ENCODE peak calls at places on chromosomes 13 and 19, in five cellular contexts. T is neural crest cell, S is left lung, O is RWPE1, R is Peyer's patch. U is an unnamed sample.

GRCh38 chr13:20258963-20259288 is 26.8 kb upstream of the GJB6 start:
- DNase-seq in T (no peak), S (no peak), O (no peak), R (no peak), U (no peak)

GRCh38 chr13:47334173-47334572 is 437.3 kb upstream of the HTR2A start:
- DNase-seq in T (no peak), S (no peak), O (no peak), R (no peak), U (no peak)

GRCh38 chr13:30737511-30738342 is 2.4 kb downstream of the ALOX5AP start:
- DNase-seq in T (no peak), S (no peak), O (no peak), R (no peak), U (no peak)

GRCh38 chr13:75153834-75154233 is 328.1 kb downstream of the TBC1D4 start:
- DNase-seq in T (no peak), S (no peak), O (no peak), R (no peak), U (no peak)

GRCh38 chr13:41658057-41658642 is 200.8 kb downstream of the RGCC start:
- DNase-seq in T (no peak), S (no peak), O (no peak), R (no peak), U (no peak)

GRCh38 chr19:18895038-18895827 is 725 bp downstream of the CERS1 start:
- DNase-seq in T (peak), S (no peak), O (peak), R (no peak), U (no peak)

GRCh38 chr13:64078480-64078936 is 2662.9 kb upstream of the PCDH20 start:
- DNase-seq in T (no peak), S (peak), O (no peak), R (no peak), U (no peak)

GRCh38 chr19:2613507-2614295 is 88.8 kb downstream of the GNG7 start:
- DNase-seq in T (peak), S (peak), O (no peak), R (peak), U (peak)

GRCh38 chr13:43348397-43348796 is 325.0 kb downstream of the DNAJC15 start:
- DNase-seq in T (no peak), S (no peak), O (peak), R (no peak), U (no peak)

GRCh38 chr13:113122571-113123225 is at the start of gene F10:
- DNase-seq in T (peak), S (peak), O (no peak), R (peak), U (peak)

GRCh38 chr13:37540228-37540627 is 58.3 kb downstream of the POSTN start:
- DNase-seq in T (no peak), S (no peak), O (no peak), R (no peak), U (no peak)

GRCh38 chr19:3914199-3914598 is 18.7 kb upstream of the NMRK2 start:
- DNase-seq in T (no peak), S (no peak), O (no peak), R (no peak), U (no peak)

GRCh38 chr13:45178349-45179142 is 22.3 kb downstream of the KCTD4 start:
- DNase-seq in T (no peak), S (no peak), O (no peak), R (no peak), U (no peak)

GRCh38 chr13:48369988-48370387 is 42.9 kb downstream of the LPAR6 start:
- DNase-seq in T (no peak), S (no peak), O (no peak), R (no peak), U (no peak)

GRCh38 chr13:26253787-26254582 is at the start of gene CDK8:
- DNase-seq in T (peak), S (peak), O (peak), R (peak), U (peak)

GRCh38 chr19:36488816-36489138 is 584 bp downstream of the ZNF566 start:
- DNase-seq in T (no peak), S (no peak), O (no peak), R (peak), U (no peak)

GRCh38 chr13:102774596-102775375 is 1.2 kb upstream of the TEX30 start:
- DNase-seq in T (no peak), S (no peak), O (no peak), R (no peak), U (no peak)

GRCh38 chr13:92745233-92745632 is 481.4 kb upstream of the GPC6 start:
- DNase-seq in T (no peak), S (no peak), O (no peak), R (no peak), U (no peak)

GRCh38 chr13:21106089-21106488 is 44.7 kb upstream of the LATS2 start:
- DNase-seq in T (no peak), S (no peak), O (no peak), R (no peak), U (no peak)

GRCh38 chr19:58409010-58409790 is 751 bp downstream of the ZNF584 start:
- DNase-seq in T (no peak), S (no peak), O (no peak), R (no peak), U (no peak)

GRCh38 chr19:16326401-16327130 is 1.9 kb downstream of the KLF2 start:
- DNase-seq in T (no peak), S (peak), O (no peak), R (peak), U (peak)

GRCh38 chr19:11164879-11165406 is 9.4 kb upstream of the SPC24 start:
- DNase-seq in T (no peak), S (no peak), O (no peak), R (peak), U (no peak)

GRCh38 chr13:93182406-93182805 is 44.2 kb upstream of the GPC6 start:
- DNase-seq in T (no peak), S (no peak), O (no peak), R (no peak), U (no peak)

GRCh38 chr19:44718441-44719261 is 19.7 kb downstream of the CEACAM16 start:
- DNase-seq in T (no peak), S (no peak), O (no peak), R (peak), U (no peak)

GRCh38 chr19:12272980-12273901 is 21.4 kb downstream of the ZNF44 start:
- DNase-seq in T (no peak), S (no peak), O (no peak), R (no peak), U (no peak)

GRCh38 chr19:35673121-35673804 is 6.9 kb downstream of the UPK1A start:
- DNase-seq in T (peak), S (peak), O (peak), R (peak), U (no peak)

GRCh38 chr19:12865746-12866415 is 15.4 kb downstream of the DNASE2 start:
- DNase-seq in T (no peak), S (no peak), O (no peak), R (no peak), U (no peak)

GRCh38 chr19:54389556-54389955 is 24.8 kb upstream of the LAIR1 start:
- DNase-seq in T (no peak), S (no peak), O (no peak), R (no peak), U (no peak)

GRCh38 chr19:15432629-15433518 is 14.1 kb upstream of the AKAP8L start:
- DNase-seq in T (peak), S (peak), O (peak), R (peak), U (peak)

GRCh38 chr19:1079566-1080111 is 12.7 kb downstream of the ARHGAP45 start:
- DNase-seq in T (no peak), S (peak), O (no peak), R (peak), U (no peak)

GRCh38 chr13:73714522-73714921 is 419.7 kb downstream of the KLF12 start:
- DNase-seq in T (no peak), S (no peak), O (no peak), R (no peak), U (no peak)

GRCh38 chr13:81051873-81052272 is 710.9 kb upstream of the SPRY2 start:
- DNase-seq in T (no peak), S (no peak), O (no peak), R (no peak), U (no peak)

GRCh38 chr19:52336117-52336811 is at the start of gene ZNF610:
- DNase-seq in T (peak), S (peak), O (peak), R (peak), U (peak)

GRCh38 chr19:51837145-51837544 is 42.2 kb downstream of the FPR3 start:
- DNase-seq in T (no peak), S (no peak), O (no peak), R (no peak), U (no peak)

GRCh38 chr13:109135018-109135417 is 505.6 kb downstream of the MYO16 start:
- DNase-seq in T (no peak), S (no peak), O (no peak), R (no peak), U (no peak)
- TF ChIP-seq CTCF in T (peak), S (no peak), O (no peak), R (no peak), U (no peak)

GRCh38 chr19:6503407-6504201 is 1.5 kb upstream of the TUBB4A start:
- DNase-seq in T (no peak), S (no peak), O (no peak), R (no peak), U (no peak)

GRCh38 chr19:6498294-6499036 is 3.6 kb downstream of the TUBB4A start:
- DNase-seq in T (no peak), S (no peak), O (no peak), R (no peak), U (no peak)

GRCh38 chr19:6500837-6501739 is 1.0 kb downstream of the TUBB4A start:
- DNase-seq in T (no peak), S (no peak), O (no peak), R (no peak), U (no peak)

GRCh38 chr19:6499052-6499790 is 2.9 kb downstream of the TUBB4A start:
- DNase-seq in T (no peak), S (no peak), O (no peak), R (no peak), U (no peak)

GRCh38 chr19:6501740-6502648 is at the start of gene TUBB4A:
- DNase-seq in T (peak), S (no peak), O (no peak), R (peak), U (peak)
- TF ChIP-seq CTCF in T (peak), S (no peak), O (no peak), R (no peak), U (no peak)

GRCh38 chr13:29702912-29703351 is 107.4 kb upstream of the SLC7A1 start:
- DNase-seq in T (peak), S (no peak), O (peak), R (no peak), U (no peak)

GRCh38 chr13:29703421-29703820 is 107.9 kb upstream of the SLC7A1 start:
- DNase-seq in T (no peak), S (no peak), O (no peak), R (no peak), U (no peak)

GRCh38 chr13:29706923-29707322 is 111.4 kb upstream of the SLC7A1 start:
- DNase-seq in T (no peak), S (no peak), O (no peak), R (no peak), U (no peak)

GRCh38 chr13:29704648-29705047 is 109.2 kb upstream of the SLC7A1 start:
- DNase-seq in T (no peak), S (no peak), O (no peak), R (no peak), U (no peak)

DNA sequence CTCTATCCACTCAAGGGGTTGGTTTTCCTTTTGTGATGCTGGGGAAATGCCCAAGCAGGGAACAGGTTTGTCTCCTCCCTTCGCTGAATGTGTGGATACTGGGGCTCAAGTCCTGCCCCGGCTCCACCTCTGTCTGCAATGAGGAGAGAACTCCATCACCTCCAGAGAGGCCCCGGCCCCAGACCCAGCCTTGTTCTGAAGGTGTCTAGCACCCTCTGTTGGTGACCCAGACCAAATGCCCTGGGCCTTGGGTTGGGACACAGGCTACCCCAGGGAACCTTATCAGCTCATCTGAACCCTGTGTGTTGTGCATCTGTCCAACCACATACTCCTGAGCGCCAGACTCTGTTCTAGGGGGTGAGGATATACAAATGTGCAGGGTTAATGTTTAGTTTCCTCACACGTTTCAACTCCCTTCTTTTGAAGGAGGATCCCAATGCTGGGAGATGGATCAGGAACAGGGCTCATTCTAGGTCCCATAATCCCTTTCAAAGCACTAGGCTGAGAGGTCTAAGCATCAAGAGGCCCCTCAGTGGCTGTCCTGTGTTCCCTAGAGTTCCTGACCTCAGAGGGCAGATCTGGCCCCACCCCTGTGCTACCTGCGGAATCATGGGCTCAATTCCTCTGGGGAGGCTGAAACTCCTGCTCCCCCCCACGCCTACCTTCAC is 112.5 kb upstream of the SLC7A1 start:
- DNase-seq in T (no peak), S (no peak), O (peak), R (peak), U (no peak)
- TF ChIP-seq CTCF in T (peak), S (no peak), O (peak), R (peak), U (no peak)

GRCh38 chr19:46762245-46762890 is 16.1 kb upstream of the STRN4 start:
- DNase-seq in T (no peak), S (no peak), O (peak), R (no peak), U (no peak)
- TF ChIP-seq CTCF in T (no peak), S (no peak), O (no peak), R (no peak), U (no peak)

GRCh38 chr19:7197760-7198696 is 96.2 kb downstream of the INSR start:
- DNase-seq in T (peak), S (peak), O (peak), R (peak), U (peak)
- TF ChIP-seq CTCF in T (peak), S (peak), O (no peak), R (peak), U (no peak)

DNA sequence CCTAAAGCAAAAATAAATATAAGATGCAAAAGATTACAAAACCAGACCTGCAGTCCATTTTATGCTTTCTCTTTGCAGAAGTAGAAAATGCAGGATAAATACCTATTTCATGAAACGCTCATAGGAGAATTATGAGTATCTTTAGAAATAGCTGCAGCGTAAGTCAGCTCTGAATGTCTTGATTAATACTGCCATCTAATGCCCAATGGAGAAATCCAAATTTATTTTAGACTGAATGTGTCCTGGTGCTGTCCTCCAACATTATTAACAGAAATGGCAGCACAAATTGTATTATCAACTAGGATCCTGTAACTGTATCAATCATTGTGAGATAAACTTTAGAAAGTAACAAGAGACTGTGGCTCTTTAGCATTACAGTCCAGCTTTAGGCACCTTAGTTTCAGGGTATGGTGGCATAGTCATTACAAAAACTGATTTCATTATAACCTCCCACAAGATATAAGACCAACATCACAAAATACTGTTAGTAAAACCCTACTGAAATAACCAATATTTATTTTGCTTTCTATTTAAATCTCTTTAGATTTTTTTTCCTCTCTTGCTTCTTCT is 162.1 kb upstream of the MIR17HG start:
- DNase-seq in T (no peak), S (no peak), O (peak), R (no peak), U (no peak)
- TF ChIP-seq CTCF in T (peak), S (no peak), O (no peak), R (peak), U (no peak)

DNA sequence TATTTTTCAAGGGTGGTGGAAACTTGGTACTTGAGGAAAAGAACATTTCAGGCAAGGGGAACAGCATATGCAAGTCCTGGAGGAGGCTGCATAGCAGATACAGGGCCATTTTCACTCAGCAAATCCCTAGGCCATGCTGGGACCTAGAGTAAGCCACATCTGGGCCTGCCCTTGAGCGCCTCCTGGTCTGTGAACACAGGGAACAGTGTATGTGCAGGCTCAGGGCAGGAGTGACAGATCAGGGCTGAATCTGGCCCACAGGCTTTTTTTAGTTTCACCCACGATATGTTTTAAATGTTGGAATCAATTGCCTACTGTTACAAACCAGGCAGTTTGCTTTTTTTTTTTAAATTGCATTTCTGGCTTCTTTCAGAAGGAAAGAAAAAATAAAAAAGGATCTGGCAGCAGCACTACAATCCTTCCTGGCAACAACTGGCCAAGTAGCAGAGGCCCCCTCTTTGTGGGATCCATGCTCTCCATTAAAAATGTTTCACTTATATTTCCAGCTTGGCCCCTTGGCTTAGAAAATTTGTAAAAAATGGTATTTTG is 1.4 kb upstream of the TMEM145 start:
- DNase-seq in T (no peak), S (no peak), O (no peak), R (no peak), U (no peak)
- TF ChIP-seq CTCF in T (no peak), S (no peak), O (no peak), R (no peak), U (no peak)

GRCh38 chr19:42397315-42398166 is 7.4 kb upstream of the CNFN start:
- DNase-seq in T (no peak), S (no peak), O (no peak), R (no peak), U (no peak)
- TF ChIP-seq CTCF in T (no peak), S (no peak), O (no peak), R (no peak), U (no peak)

DNA sequence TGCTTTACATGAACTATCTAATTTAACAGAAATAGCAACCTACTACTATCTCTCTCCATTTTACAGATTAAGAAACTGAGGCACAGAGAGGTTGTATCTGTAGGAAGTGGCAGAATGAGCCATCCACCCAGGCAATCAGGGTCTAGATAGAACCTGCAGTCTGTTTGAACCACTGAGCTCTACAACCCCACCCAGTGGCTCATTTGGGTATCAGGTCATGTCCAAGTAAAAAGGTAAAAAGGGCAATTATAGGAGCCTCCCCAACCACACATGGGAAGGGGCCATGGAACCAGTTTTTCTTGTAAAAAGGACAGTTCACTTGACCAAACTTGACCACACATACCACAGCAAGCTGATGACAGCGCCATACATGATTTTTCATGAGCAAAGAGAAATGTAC is 92.9 kb upstream of the SGCG start:
- DNase-seq in T (peak), S (no peak), O (peak), R (no peak), U (no peak)
- TF ChIP-seq CTCF in T (peak), S (peak), O (peak), R (no peak), U (no peak)

U was measured in activated B cell treated with CpG ODN at 0.5 μM for 24 hours.